ENCODE peak calls at places on chromosomes 6 and 20, in nine cellular contexts. E is T1000; K is choroid plexus epithelial cell; Z is neural progenitor cell; W is iris pigment epithelial cell; U is activated gamma-delta T cell; V is AG09309; O is CD8-positive, alpha-beta memory T cell; R is HFF-Myc. D is an unnamed sample.

GRCh38 chr6:71492668-71493067 is 204.1 kb downstream of the OGFRL1 start:
- DNase-seq in E (no peak), K (no peak), Z (no peak), W (no peak), U (no peak), V (no peak), O (no peak), R (no peak), D (no peak)

GRCh38 chr6:392441-393390 is 1.2 kb downstream of the IRF4 start:
- DNase-seq in E (no peak), K (no peak), Z (peak), W (peak), U (no peak), V (no peak), O (peak), R (no peak), D (no peak)

GRCh38 chr6:148831064-148831463 is 84.2 kb downstream of the UST start:
- DNase-seq in E (no peak), K (no peak), Z (no peak), W (no peak), U (no peak), V (no peak), O (no peak), R (no peak), D (no peak)

GRCh38 chr6:73870907-73871306 is 174.9 kb downstream of the CD109 start:
- DNase-seq in E (no peak), K (no peak), Z (no peak), W (no peak), U (no peak), V (no peak), O (no peak), R (no peak), D (no peak)

GRCh38 chr6:136526196-136526930 is 23.9 kb downstream of the MAP7 start:
- DNase-seq in E (no peak), K (peak), Z (peak), W (peak), U (no peak), V (peak), O (no peak), R (no peak), D (no peak)

GRCh38 chr6:125752773-125753172 is 3.3 kb downstream of the HEY2 start:
- DNase-seq in E (no peak), K (no peak), Z (no peak), W (no peak), U (no peak), V (no peak), O (no peak), R (no peak), D (no peak)

GRCh38 chr6:44667668-44668390 is 280.3 kb downstream of the CDC5L start:
- DNase-seq in E (no peak), K (peak), Z (peak), W (no peak), U (no peak), V (no peak), O (no peak), R (no peak), D (no peak)

GRCh38 chr20:36062799-36063198 is 91.7 kb upstream of the EPB41L1 start:
- DNase-seq in E (no peak), K (peak), Z (no peak), W (peak), U (no peak), V (no peak), O (no peak), R (no peak), D (peak)

GRCh38 chr6:111585241-111585968 is 20.3 kb downstream of the TRAF3IP2 start:
- DNase-seq in E (no peak), K (peak), Z (no peak), W (peak), U (no peak), V (no peak), O (no peak), R (no peak), D (no peak)

GRCh38 chr20:63129376-63129965 is 86.5 kb downstream of the YTHDF1 start:
- DNase-seq in E (no peak), K (no peak), Z (no peak), W (no peak), U (no peak), V (no peak), O (no peak), R (no peak), D (no peak)

GRCh38 chr6:31128093-31128676 is 7.9 kb upstream of the CDSN start:
- DNase-seq in E (no peak), K (peak), Z (peak), W (peak), U (no peak), V (no peak), O (peak), R (no peak), D (no peak)

GRCh38 chr6:2714359-2714895 is 36.3 kb downstream of the MYLK4 start:
- DNase-seq in E (peak), K (peak), Z (no peak), W (peak), U (no peak), V (peak), O (no peak), R (peak), D (peak)

GRCh38 chr6:125639621-125640020 is 109.8 kb upstream of the HEY2 start:
- DNase-seq in E (no peak), K (no peak), Z (no peak), W (no peak), U (no peak), V (no peak), O (no peak), R (no peak), D (no peak)

GRCh38 chr20:59821201-59821600 is 112.2 kb downstream of the SYCP2 start:
- DNase-seq in E (no peak), K (no peak), Z (no peak), W (no peak), U (no peak), V (no peak), O (no peak), R (no peak), D (no peak)

GRCh38 chr20:61572312-61572711 is 320.3 kb downstream of the CDH4 start:
- DNase-seq in E (no peak), K (no peak), Z (no peak), W (no peak), U (no peak), V (no peak), O (no peak), R (no peak), D (no peak)

GRCh38 chr6:143692696-143693095 is 14.9 kb downstream of the PHACTR2 start:
- DNase-seq in E (no peak), K (peak), Z (no peak), W (peak), U (no peak), V (no peak), O (no peak), R (no peak), D (no peak)

GRCh38 chr6:50689210-50689609 is 24.1 kb upstream of the TFAP2D start:
- DNase-seq in E (no peak), K (no peak), Z (no peak), W (no peak), U (no peak), V (no peak), O (no peak), R (no peak), D (no peak)

GRCh38 chr6:26330835-26331808 is 33.9 kb upstream of the BTN3A2 start:
- DNase-seq in E (no peak), K (peak), Z (no peak), W (peak), U (no peak), V (no peak), O (peak), R (no peak), D (no peak)

GRCh38 chr6:125753218-125753936 is 3.9 kb downstream of the HEY2 start:
- DNase-seq in E (no peak), K (peak), Z (peak), W (peak), U (no peak), V (no peak), O (peak), R (no peak), D (no peak)

GRCh38 chr6:142542704-142543233 is 241.0 kb downstream of the ADGRG6 start:
- DNase-seq in E (peak), K (peak), Z (no peak), W (peak), U (no peak), V (peak), O (no peak), R (no peak), D (no peak)

GRCh38 chr20:39874049-39874893 is 814.8 kb downstream of the MAFB start:
- DNase-seq in E (peak), K (peak), Z (peak), W (peak), U (no peak), V (no peak), O (no peak), R (peak), D (no peak)

GRCh38 chr20:20568604-20569205 is 143.7 kb downstream of the RALGAPA2 start:
- DNase-seq in E (no peak), K (peak), Z (peak), W (peak), U (no peak), V (peak), O (peak), R (no peak), D (no peak)

GRCh38 chr6:83708970-83709747 is at the start of gene SNAP91:
- DNase-seq in E (peak), K (peak), Z (peak), W (peak), U (no peak), V (no peak), O (no peak), R (no peak), D (no peak)

GRCh38 chr20:19952392-19952791 is 64.8 kb upstream of the NAA20 start:
- DNase-seq in E (no peak), K (no peak), Z (no peak), W (no peak), U (no peak), V (no peak), O (no peak), R (no peak), D (no peak)

D was measured in BJ.